ENCODE peak calls at places on chromosomes 16 and 17, in six cellular contexts. Q, A, Y, I, N and C are unnamed samples.

GRCh38 chr17:65850486-65850885 is 289.0 kb upstream of the AXIN2 start:
- DNase-seq in Q (no peak), A (no peak), Y (no peak), I (no peak), N (no peak), C (no peak)

GRCh38 chr17:74011963-74012362 is 191.5 kb upstream of the RPL38 start:
- DNase-seq in Q (no peak), A (no peak), Y (no peak), I (no peak), N (no peak), C (no peak)

GRCh38 chr17:11996722-11997146 is 541 bp downstream of the ZNF18 start:
- DNase-seq in Q (no peak), A (peak), Y (no peak), I (no peak), N (no peak), C (peak)

GRCh38 chr16:22337045-22337444 is 37.4 kb downstream of the CDR2 start:
- DNase-seq in Q (no peak), A (no peak), Y (no peak), I (no peak), N (no peak), C (no peak)

GRCh38 chr17:30187528-30187927 is 48.0 kb downstream of the SLC6A4 start:
- DNase-seq in Q (no peak), A (no peak), Y (no peak), I (no peak), N (no peak), C (no peak)

GRCh38 chr16:12458591-12459400 is 344.9 kb downstream of the CPPED1 start:
- DNase-seq in Q (no peak), A (peak), Y (no peak), I (no peak), N (peak), C (no peak)

GRCh38 chr16:85111184-85111583 is 1.1 kb downstream of the CIBAR2 start:
- DNase-seq in Q (no peak), A (no peak), Y (no peak), I (no peak), N (no peak), C (no peak)

GRCh38 chr17:77353684-77354419 is 213.1 kb downstream of the SEC14L1 start:
- DNase-seq in Q (peak), A (peak), Y (no peak), I (no peak), N (no peak), C (no peak)

GRCh38 chr16:48959204-48959603 is 322.4 kb downstream of the CBLN1 start:
- DNase-seq in Q (no peak), A (no peak), Y (no peak), I (no peak), N (peak), C (no peak)

DNA sequence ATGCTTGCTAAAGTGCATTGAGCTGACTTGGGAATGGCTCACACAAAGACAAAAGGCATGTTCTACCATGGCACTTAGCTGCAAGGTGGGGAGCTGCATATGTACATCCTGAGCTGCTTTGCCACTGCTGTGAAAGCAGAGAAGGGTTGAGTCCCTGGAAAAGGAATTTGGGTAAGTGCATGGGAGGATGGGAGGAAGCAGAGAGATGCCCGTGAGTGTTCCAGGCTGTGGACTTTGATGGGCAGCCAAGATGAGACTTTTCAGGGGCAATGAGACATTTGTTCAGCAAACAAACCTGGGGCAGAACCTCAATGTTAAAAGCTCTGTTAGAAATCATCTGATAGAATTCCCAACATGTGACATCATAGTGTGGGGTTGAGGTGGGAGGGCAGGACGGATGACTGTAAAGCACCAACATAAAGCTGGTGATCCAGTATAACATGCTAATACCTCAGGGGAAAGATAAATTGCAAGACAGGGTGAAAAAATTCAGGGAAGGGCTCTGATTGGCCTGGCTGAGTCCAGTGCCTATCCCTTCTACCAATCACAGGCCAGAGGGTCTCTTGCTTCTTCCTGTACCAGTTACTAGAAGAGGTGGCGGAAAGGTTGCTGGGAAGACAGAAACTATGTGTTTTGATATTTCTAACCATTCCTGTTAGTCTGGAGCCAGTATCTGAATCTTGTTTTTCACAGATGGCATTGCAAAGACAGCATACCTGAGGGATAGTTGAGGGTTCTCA is 163.2 kb downstream of the UTP18 start:
- DNase-seq in Q (no peak), A (no peak), Y (no peak), I (no peak), N (no peak), C (no peak)
- H3K4me3 ChIP-seq in Q (no peak), A (no peak), Y (no peak), I (no peak), N (no peak), C (no peak)

DNA sequence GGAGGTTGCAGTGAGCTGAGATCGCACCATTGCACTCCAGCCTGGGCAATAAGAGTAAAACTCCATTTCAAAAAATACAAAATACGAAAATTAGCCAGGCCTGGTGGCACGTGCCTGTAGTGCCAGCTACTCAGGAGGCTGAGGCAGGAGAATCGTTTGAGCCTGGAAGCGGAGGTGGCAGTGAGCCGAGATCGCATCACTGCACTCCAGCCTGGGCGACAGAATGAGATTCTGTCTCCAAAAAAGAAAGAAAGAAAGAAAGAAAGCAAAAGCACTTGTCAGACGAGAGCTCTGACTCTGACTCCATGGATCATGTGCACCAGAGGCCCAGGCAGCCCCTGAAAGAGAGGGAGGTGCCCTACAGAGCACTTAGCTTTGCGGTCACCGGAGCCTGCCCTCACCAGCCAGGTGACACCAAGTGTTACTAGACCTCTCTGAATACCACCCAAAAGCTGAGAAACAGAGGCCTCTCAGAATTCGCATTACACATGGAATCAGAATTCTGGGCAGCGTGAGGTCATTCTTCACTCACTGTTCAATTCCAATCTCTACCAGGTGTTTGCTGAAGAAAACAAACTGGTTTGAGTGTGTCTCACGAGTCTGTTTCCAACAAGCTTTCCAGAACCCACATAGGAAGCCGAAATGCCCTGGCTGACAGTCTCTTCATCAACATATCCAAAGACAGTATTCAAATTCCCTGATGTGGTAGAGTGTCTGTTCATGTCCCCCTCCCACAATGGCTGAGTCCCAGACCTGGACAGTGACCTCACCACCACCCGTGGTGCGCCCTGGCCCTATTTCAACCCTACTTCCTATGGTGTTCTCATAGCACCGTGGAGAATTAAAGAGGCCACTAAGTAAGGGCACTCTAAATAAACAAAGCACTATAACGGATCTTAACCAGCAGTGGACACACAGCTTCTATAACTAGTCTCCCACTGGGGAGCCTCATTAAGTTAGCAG is 1.5 kb downstream of the FLCN start:
- DNase-seq in Q (no peak), A (no peak), Y (no peak), I (no peak), N (peak), C (no peak)
- TF ChIP-seq POLR2A in Q (no peak), A (no peak), Y (no peak), I (no peak), N (no peak), C (no peak)

GRCh38 chr16:30779596-30779995 is 7.4 kb downstream of the ZNF629 start:
- DNase-seq in Q (no peak), A (no peak), Y (no peak), I (no peak), N (no peak), C (no peak)
- H3K4me3 ChIP-seq in Q (no peak), A (no peak), Y (no peak), I (no peak), N (no peak), C (no peak)

GRCh38 chr17:44324092-44324570 is 492 bp downstream of the SLC25A39 start:
- DNase-seq in Q (no peak), A (no peak), Y (no peak), I (peak), N (no peak), C (no peak)

GRCh38 chr17:44324571-44325275 is at the start of gene SLC25A39:
- DNase-seq in Q (peak), A (peak), Y (peak), I (peak), N (peak), C (peak)

GRCh38 chr17:44326867-44327444 is 2.3 kb upstream of the SLC25A39 start:
- DNase-seq in Q (peak), A (peak), Y (peak), I (peak), N (peak), C (peak)

GRCh38 chr17:44331249-44331760 is 6.7 kb upstream of the SLC25A39 start:
- DNase-seq in Q (no peak), A (peak), Y (peak), I (peak), N (peak), C (peak)

GRCh38 chr17:44327715-44328449 is 3.3 kb upstream of the SLC25A39 start:
- DNase-seq in Q (no peak), A (no peak), Y (no peak), I (no peak), N (no peak), C (no peak)
- TF ChIP-seq POLR2A in Q (no peak), A (no peak), Y (no peak), I (no peak), N (no peak), C (no peak)